ENCODE peak calls at places on chromosomes 5 and 9, in five cellular contexts. H is activated naive CD4-positive, alpha-beta T cell treated with Interleukin-2 at 50 U/mL for 16 hours; J is hypothalamus; O is GOT3; V is NCI-H774. N is an unnamed sample.

GRCh38 chr5:141476132-141476909 is 555 bp downstream of the PCDHGC3 start:
- DNase-seq in H (no peak), V (peak), J (peak), O (no peak), N (peak)

GRCh38 chr5:51202161-51202560 is 181.1 kb upstream of the ISL1 start:
- DNase-seq in J (no peak), O (no peak), V (no peak), H (no peak), N (no peak)

GRCh38 chr5:153445875-153446567 is 44.4 kb upstream of the GRIA1 start:
- DNase-seq in V (peak), H (no peak), O (no peak), J (no peak), N (no peak)

GRCh38 chr5:138933522-138934290 is 58.6 kb upstream of the LRRTM2 start:
- DNase-seq in J (no peak), O (no peak), V (no peak), H (no peak), N (no peak)

GRCh38 chr9:127866535-127866934 is 10.9 kb downstream of the AK1 start:
- DNase-seq in V (no peak), J (no peak), O (no peak), H (no peak), N (no peak)

GRCh38 chr9:2179557-2179956 is 164.4 kb downstream of the SMARCA2 start:
- DNase-seq in V (no peak), J (no peak), H (no peak), O (no peak), N (no peak)

GRCh38 chr9:122519376-122519775 is 435 bp downstream of the OR1J4 start:
- DNase-seq in H (no peak), V (no peak), O (no peak), J (no peak), N (no peak)

GRCh38 chr9:97848582-97849237 is 4.3 kb upstream of the FOXE1 start:
- DNase-seq in H (peak), O (no peak), V (no peak), J (no peak), N (peak)

GRCh38 chr9:7976167-7976755 is 176.7 kb upstream of the DMAC1 start:
- DNase-seq in J (no peak), H (peak), O (no peak), V (no peak), N (no peak)

GRCh38 chr5:168679515-168679920 is 100.3 kb upstream of the PANK3 start:
- DNase-seq in J (peak), V (peak), O (no peak), H (peak), N (peak)

N was measured in nephron progenitor cell.